ENCODE peak calls at places on chromosomes 4 and X, in eight cellular contexts. One of them, this sample, is unnamed.

GRCh38 chr4:135694066-135694465 is 1492.5 kb upstream of the PABPC4L start:
- DNase-seq in suprapubic skin: no peak
- DNase-seq in transverse colon: no peak
- DNase-seq in breast epithelium: no peak
- DNase-seq in fibroblast of villous mesenchyme: no peak
- DNase-seq in Caco-2: no peak
- DNase-seq in fibroblast of mammary gland: no peak
- DNase-seq in HFF-Myc: no peak
- DNase-seq in this sample: no peak

GRCh38 chrX:45801554-45801953 is 600.9 kb upstream of the DIPK2B start:
- DNase-seq in suprapubic skin: no peak
- DNase-seq in transverse colon: no peak
- DNase-seq in breast epithelium: no peak
- DNase-seq in fibroblast of villous mesenchyme: peak
- DNase-seq in Caco-2: no peak
- DNase-seq in fibroblast of mammary gland: peak
- DNase-seq in HFF-Myc: no peak
- DNase-seq in this sample: peak

GRCh38 chr4:93870876-93871458 is 42.4 kb downstream of the ATOH1 start:
- DNase-seq in suprapubic skin: no peak
- DNase-seq in transverse colon: peak
- DNase-seq in breast epithelium: no peak
- DNase-seq in fibroblast of villous mesenchyme: no peak
- DNase-seq in Caco-2: no peak
- DNase-seq in fibroblast of mammary gland: no peak
- DNase-seq in HFF-Myc: no peak
- DNase-seq in this sample: no peak

GRCh38 chr4:150315691-150316090 is 237.4 kb downstream of the DCLK2 start:
- DNase-seq in suprapubic skin: no peak
- DNase-seq in transverse colon: no peak
- DNase-seq in breast epithelium: no peak
- DNase-seq in fibroblast of villous mesenchyme: no peak
- DNase-seq in Caco-2: no peak
- DNase-seq in fibroblast of mammary gland: no peak
- DNase-seq in HFF-Myc: no peak
- DNase-seq in this sample: peak

GRCh38 chrX:16431266-16431665 is 218.7 kb upstream of the S100G start:
- DNase-seq in suprapubic skin: no peak
- DNase-seq in transverse colon: no peak
- DNase-seq in breast epithelium: no peak
- DNase-seq in fibroblast of villous mesenchyme: no peak
- DNase-seq in Caco-2: no peak
- DNase-seq in fibroblast of mammary gland: no peak
- DNase-seq in HFF-Myc: no peak
- DNase-seq in this sample: no peak

GRCh38 chr4:19492611-19493010 is 759.1 kb upstream of the SLIT2 start:
- DNase-seq in suprapubic skin: no peak
- DNase-seq in transverse colon: no peak
- DNase-seq in breast epithelium: no peak
- DNase-seq in fibroblast of villous mesenchyme: peak
- DNase-seq in Caco-2: no peak
- DNase-seq in fibroblast of mammary gland: peak
- DNase-seq in HFF-Myc: no peak
- DNase-seq in this sample: peak

GRCh38 chrX:155334486-155335316 is at the start of gene CLIC2:
- DNase-seq in suprapubic skin: peak
- DNase-seq in transverse colon: peak
- DNase-seq in breast epithelium: no peak
- DNase-seq in fibroblast of villous mesenchyme: peak
- DNase-seq in Caco-2: no peak
- DNase-seq in fibroblast of mammary gland: peak
- DNase-seq in HFF-Myc: peak
- DNase-seq in this sample: peak

GRCh38 chr4:8785656-8786142 is 85.9 kb downstream of the HMX1 start:
- DNase-seq in suprapubic skin: no peak
- DNase-seq in transverse colon: no peak
- DNase-seq in breast epithelium: no peak
- DNase-seq in fibroblast of villous mesenchyme: no peak
- DNase-seq in Caco-2: no peak
- DNase-seq in fibroblast of mammary gland: no peak
- DNase-seq in HFF-Myc: no peak
- DNase-seq in this sample: no peak

GRCh38 chr4:33551244-33551643 is 2693.1 kb downstream of the ARAP2 start:
- DNase-seq in suprapubic skin: no peak
- DNase-seq in transverse colon: no peak
- DNase-seq in breast epithelium: no peak
- DNase-seq in fibroblast of villous mesenchyme: no peak
- DNase-seq in Caco-2: no peak
- DNase-seq in fibroblast of mammary gland: no peak
- DNase-seq in HFF-Myc: no peak
- DNase-seq in this sample: no peak

GRCh38 chr4:48033825-48034413 is 17.3 kb downstream of the NIPAL1 start:
- DNase-seq in suprapubic skin: no peak
- DNase-seq in transverse colon: peak
- DNase-seq in breast epithelium: no peak
- DNase-seq in fibroblast of villous mesenchyme: peak
- DNase-seq in Caco-2: peak
- DNase-seq in fibroblast of mammary gland: peak
- DNase-seq in HFF-Myc: no peak
- DNase-seq in this sample: no peak

GRCh38 chr4:176601156-176601555 is 191.6 kb downstream of the VEGFC start:
- DNase-seq in suprapubic skin: no peak
- DNase-seq in transverse colon: no peak
- DNase-seq in breast epithelium: no peak
- DNase-seq in fibroblast of villous mesenchyme: peak
- DNase-seq in Caco-2: no peak
- DNase-seq in fibroblast of mammary gland: peak
- DNase-seq in HFF-Myc: no peak
- DNase-seq in this sample: no peak

GRCh38 chr4:131430302-131430701 is 1718.8 kb upstream of the PCDH10 start:
- DNase-seq in suprapubic skin: no peak
- DNase-seq in transverse colon: no peak
- DNase-seq in breast epithelium: no peak
- DNase-seq in fibroblast of villous mesenchyme: no peak
- DNase-seq in Caco-2: no peak
- DNase-seq in fibroblast of mammary gland: no peak
- DNase-seq in HFF-Myc: no peak
- DNase-seq in this sample: no peak

GRCh38 chrX:24693453-24694202 is at the start of gene POLA1:
- DNase-seq in suprapubic skin: peak
- DNase-seq in transverse colon: peak
- DNase-seq in breast epithelium: peak
- DNase-seq in fibroblast of villous mesenchyme: peak
- DNase-seq in Caco-2: peak
- DNase-seq in fibroblast of mammary gland: peak
- DNase-seq in HFF-Myc: peak
- DNase-seq in this sample: peak
- TF ChIP-seq CTCF in suprapubic skin: no peak
- TF ChIP-seq CTCF in transverse colon: no peak
- TF ChIP-seq CTCF in breast epithelium: no peak
- TF ChIP-seq CTCF in fibroblast of villous mesenchyme: peak
- TF ChIP-seq CTCF in Caco-2: no peak
- TF ChIP-seq CTCF in fibroblast of mammary gland: peak
- TF ChIP-seq CTCF in HFF-Myc: peak
- TF ChIP-seq CTCF in this sample: peak

GRCh38 chrX:110418220-110418856 is 59.7 kb downstream of the RTL9 start:
- DNase-seq in suprapubic skin: no peak
- DNase-seq in transverse colon: no peak
- DNase-seq in breast epithelium: no peak
- DNase-seq in fibroblast of villous mesenchyme: peak
- DNase-seq in Caco-2: peak
- DNase-seq in fibroblast of mammary gland: peak
- DNase-seq in HFF-Myc: no peak
- DNase-seq in this sample: peak
- TF ChIP-seq CTCF in suprapubic skin: no peak
- TF ChIP-seq CTCF in transverse colon: no peak
- TF ChIP-seq CTCF in breast epithelium: peak
- TF ChIP-seq CTCF in fibroblast of villous mesenchyme: peak
- TF ChIP-seq CTCF in Caco-2: no peak
- TF ChIP-seq CTCF in fibroblast of mammary gland: peak
- TF ChIP-seq CTCF in HFF-Myc: peak
- TF ChIP-seq CTCF in this sample: peak

DNA sequence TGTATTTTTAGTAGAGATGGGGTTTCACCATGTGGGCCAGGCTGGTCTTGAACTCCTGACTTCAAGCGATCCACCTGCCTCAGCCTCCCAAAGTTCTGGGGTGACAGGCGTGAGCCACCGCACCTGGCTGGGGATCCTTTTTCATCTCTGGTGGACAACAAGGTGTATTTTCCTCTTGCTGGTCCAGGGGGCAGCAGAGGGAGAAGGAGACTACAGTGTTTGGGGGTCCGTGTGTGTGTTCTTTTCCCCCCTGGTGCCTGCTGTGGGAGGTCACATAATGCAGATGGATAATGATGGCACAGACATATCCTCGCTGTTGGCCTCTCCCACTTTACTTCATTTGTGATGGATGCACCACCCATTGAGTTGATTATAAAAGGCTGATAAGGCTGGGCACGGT is 39.0 kb upstream of the CD99 start:
- DNase-seq in suprapubic skin: no peak
- DNase-seq in transverse colon: no peak
- DNase-seq in breast epithelium: no peak
- DNase-seq in fibroblast of villous mesenchyme: no peak
- DNase-seq in Caco-2: no peak
- DNase-seq in fibroblast of mammary gland: no peak
- DNase-seq in HFF-Myc: no peak
- DNase-seq in this sample: no peak
- TF ChIP-seq CTCF in suprapubic skin: no peak
- TF ChIP-seq CTCF in transverse colon: no peak
- TF ChIP-seq CTCF in breast epithelium: no peak
- TF ChIP-seq CTCF in fibroblast of villous mesenchyme: peak
- TF ChIP-seq CTCF in Caco-2: no peak
- TF ChIP-seq CTCF in fibroblast of mammary gland: peak
- TF ChIP-seq CTCF in HFF-Myc: peak
- TF ChIP-seq CTCF in this sample: peak

GRCh38 chr4:41819621-41820020 is 71.1 kb upstream of the PHOX2B start:
- DNase-seq in suprapubic skin: no peak
- DNase-seq in transverse colon: no peak
- DNase-seq in breast epithelium: no peak
- DNase-seq in fibroblast of villous mesenchyme: no peak
- DNase-seq in Caco-2: no peak
- DNase-seq in fibroblast of mammary gland: no peak
- DNase-seq in HFF-Myc: no peak
- DNase-seq in this sample: no peak

GRCh38 chr4:41820473-41820872 is 71.9 kb upstream of the PHOX2B start:
- DNase-seq in suprapubic skin: no peak
- DNase-seq in transverse colon: no peak
- DNase-seq in breast epithelium: no peak
- DNase-seq in fibroblast of villous mesenchyme: no peak
- DNase-seq in Caco-2: no peak
- DNase-seq in fibroblast of mammary gland: no peak
- DNase-seq in HFF-Myc: no peak
- DNase-seq in this sample: no peak

GRCh38 chr4:41815478-41815877 is 67.0 kb upstream of the PHOX2B start:
- DNase-seq in suprapubic skin: no peak
- DNase-seq in transverse colon: no peak
- DNase-seq in breast epithelium: no peak
- DNase-seq in fibroblast of villous mesenchyme: no peak
- DNase-seq in Caco-2: no peak
- DNase-seq in fibroblast of mammary gland: no peak
- DNase-seq in HFF-Myc: no peak
- DNase-seq in this sample: no peak

GRCh38 chr4:41814565-41814964 is 66.0 kb upstream of the PHOX2B start:
- DNase-seq in suprapubic skin: no peak
- DNase-seq in transverse colon: no peak
- DNase-seq in breast epithelium: no peak
- DNase-seq in fibroblast of villous mesenchyme: peak
- DNase-seq in Caco-2: peak
- DNase-seq in fibroblast of mammary gland: no peak
- DNase-seq in HFF-Myc: no peak
- DNase-seq in this sample: peak
- TF ChIP-seq CTCF in suprapubic skin: no peak
- TF ChIP-seq CTCF in transverse colon: no peak
- TF ChIP-seq CTCF in breast epithelium: no peak
- TF ChIP-seq CTCF in fibroblast of villous mesenchyme: peak
- TF ChIP-seq CTCF in Caco-2: no peak
- TF ChIP-seq CTCF in fibroblast of mammary gland: peak
- TF ChIP-seq CTCF in HFF-Myc: peak
- TF ChIP-seq CTCF in this sample: peak

DNA sequence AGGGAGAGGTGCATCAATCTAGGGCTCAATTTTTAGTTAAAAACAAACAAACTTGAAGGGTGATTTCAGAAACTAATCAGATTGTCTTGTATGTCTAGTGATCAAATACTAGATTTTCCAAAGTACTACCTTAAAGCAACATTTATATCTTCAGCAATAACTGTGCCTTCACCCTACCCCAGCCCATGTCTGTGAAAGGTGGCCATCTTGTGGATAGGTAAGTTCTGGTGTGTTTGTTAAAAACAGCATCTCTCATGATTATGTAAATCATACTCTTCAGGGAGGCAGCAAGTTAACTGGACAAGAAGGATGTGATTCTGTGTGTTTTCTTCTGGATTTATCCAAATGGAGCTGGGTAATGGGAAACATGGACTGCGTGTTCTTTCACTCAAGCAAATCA is 81.4 kb upstream of the ACSL1 start:
- DNase-seq in suprapubic skin: no peak
- DNase-seq in transverse colon: no peak
- DNase-seq in breast epithelium: no peak
- DNase-seq in fibroblast of villous mesenchyme: no peak
- DNase-seq in Caco-2: no peak
- DNase-seq in fibroblast of mammary gland: no peak
- DNase-seq in HFF-Myc: no peak
- DNase-seq in this sample: no peak
- TF ChIP-seq CTCF in suprapubic skin: no peak
- TF ChIP-seq CTCF in transverse colon: no peak
- TF ChIP-seq CTCF in breast epithelium: no peak
- TF ChIP-seq CTCF in fibroblast of villous mesenchyme: no peak
- TF ChIP-seq CTCF in Caco-2: no peak
- TF ChIP-seq CTCF in fibroblast of mammary gland: no peak
- TF ChIP-seq CTCF in HFF-Myc: no peak
- TF ChIP-seq CTCF in this sample: no peak

GRCh38 chrX:72126539-72127140 is 5.1 kb downstream of the RTL5 start:
- DNase-seq in suprapubic skin: peak
- DNase-seq in transverse colon: peak
- DNase-seq in breast epithelium: peak
- DNase-seq in fibroblast of villous mesenchyme: peak
- DNase-seq in Caco-2: peak
- DNase-seq in fibroblast of mammary gland: peak
- DNase-seq in HFF-Myc: peak
- DNase-seq in this sample: peak
- TF ChIP-seq CTCF in suprapubic skin: peak
- TF ChIP-seq CTCF in transverse colon: peak
- TF ChIP-seq CTCF in breast epithelium: peak
- TF ChIP-seq CTCF in fibroblast of villous mesenchyme: peak
- TF ChIP-seq CTCF in Caco-2: peak
- TF ChIP-seq CTCF in fibroblast of mammary gland: peak
- TF ChIP-seq CTCF in HFF-Myc: peak
- TF ChIP-seq CTCF in this sample: peak